ENCODE peak calls at places on chromosomes 12 and 14, in six cellular contexts. R is RWPE2, I is spleen, P is fibroblast of lung, K is ovary, A is choroid plexus epithelial cell. Y is an unnamed sample.

GRCh38 chr12:63103489-63104131 is 47.4 kb downstream of the AVPR1A start:
- DNase-seq in R (no peak), I (no peak), P (peak; percentile 31), K (no peak), A (peak; percentile 53), Y (peak; percentile 29)

GRCh38 chr14:96629082-96629481 is 126.9 kb downstream of the PAPOLA start:
- DNase-seq in R (no peak), I (peak; percentile 33), P (no peak), K (no peak), A (no peak), Y (no peak)

GRCh38 chr12:74111688-74112360 is 425.8 kb upstream of the ATXN7L3B start:
- DNase-seq in R (no peak), I (no peak), P (no peak), K (peak; percentile 43), A (peak; percentile 33), Y (no peak)

GRCh38 chr12:30484658-30485057 is 211.0 kb downstream of the IPO8 start:
- DNase-seq in R (no peak), I (no peak), P (no peak), K (no peak), A (no peak), Y (no peak)

GRCh38 chr14:56002876-56003625 is 115.2 kb upstream of the PELI2 start:
- DNase-seq in R (no peak), I (peak; percentile 74), P (no peak), K (no peak), A (no peak), Y (no peak)

GRCh38 chr12:107775093-107775721 is 703 bp downstream of the ASCL4 start:
- DNase-seq in R (peak; percentile 55), I (peak; percentile 76), P (no peak), K (no peak), A (peak; percentile 2), Y (no peak)

GRCh38 chr14:93884950-93885349 is 42.2 kb upstream of the FAM181A start:
- DNase-seq in R (no peak), I (no peak), P (no peak), K (no peak), A (no peak), Y (no peak)

GRCh38 chr12:68591716-68592437 is 18.8 kb upstream of the RAP1B start:
- DNase-seq in R (no peak), I (no peak), P (no peak), K (no peak), A (no peak), Y (no peak)

GRCh38 chr12:101351682-101352081 is 55.9 kb downstream of the ARL1 start:
- DNase-seq in R (no peak), I (no peak), P (no peak), K (no peak), A (no peak), Y (no peak)

GRCh38 chr12:67647547-67648305 is 819 bp upstream of the DYRK2 start:
- DNase-seq in R (peak; percentile 82), I (peak; percentile 90), P (peak; percentile 84), K (peak; percentile 81), A (peak; percentile 92), Y (peak; percentile 90)

GRCh38 chr12:57456145-57456700 is 1.1 kb downstream of the INHBE start:
- DNase-seq in R (no peak), I (peak; percentile 76), P (peak; percentile 37), K (no peak), A (peak; percentile 56), Y (peak; percentile 32)

GRCh38 chr12:414841-415240 is 13.4 kb downstream of the CCDC77 start:
- DNase-seq in R (no peak), I (no peak), P (no peak), K (no peak), A (no peak), Y (peak; percentile 8)

GRCh38 chr14:41380017-41380416 is 226.7 kb upstream of the LRFN5 start:
- DNase-seq in R (no peak), I (no peak), P (no peak), K (no peak), A (no peak), Y (no peak)

GRCh38 chr12:62805517-62805916 is 129.4 kb downstream of the PPM1H start:
- DNase-seq in R (no peak), I (no peak), P (no peak), K (no peak), A (no peak), Y (no peak)

GRCh38 chr14:102473559-102473958 is 36.0 kb downstream of the ANKRD9 start:
- DNase-seq in R (no peak), I (no peak), P (no peak), K (no peak), A (no peak), Y (no peak)

GRCh38 chr14:56805201-56805991 is 4.9 kb downstream of the OTX2 start:
- DNase-seq in R (no peak), I (no peak), P (no peak), K (no peak), A (no peak), Y (no peak)

GRCh38 chr12:127401005-127401404 is 866.0 kb upstream of the TMEM132C start:
- DNase-seq in R (no peak), I (no peak), P (peak; percentile 5), K (no peak), A (peak; percentile 32), Y (peak; percentile 57)

GRCh38 chr12:79858518-79858917 is 76.4 kb downstream of the PPP1R12A start:
- DNase-seq in R (no peak), I (no peak), P (no peak), K (no peak), A (peak; percentile 65), Y (peak; percentile 70)

GRCh38 chr12:113796086-113796827 is 169.9 kb downstream of the RBM19 start:
- DNase-seq in R (no peak), I (no peak), P (no peak), K (no peak), A (no peak), Y (no peak)

GRCh38 chr12:48924617-48925217 is 575 bp downstream of the FKBP11 start:
- DNase-seq in R (no peak), I (peak; percentile 92), P (peak; percentile 48), K (peak; percentile 70), A (peak; percentile 61), Y (peak; percentile 31)

GRCh38 chr12:75720807-75721206 is 209.4 kb upstream of the KRR1 start:
- DNase-seq in R (peak; percentile 68), I (no peak), P (no peak), K (no peak), A (no peak), Y (no peak)

GRCh38 chr12:79691299-79692248 is 810 bp upstream of the PAWR start:
- DNase-seq in R (no peak), I (no peak), P (peak; percentile 79), K (no peak), A (peak; percentile 89), Y (peak; percentile 89)

GRCh38 chr12:123822804-123823203 is 60.7 kb downstream of the DNAH10 start:
- DNase-seq in R (no peak), I (no peak), P (no peak), K (no peak), A (no peak), Y (no peak)

GRCh38 chr12:98084391-98084790 is 431.0 kb upstream of the TMPO start:
- DNase-seq in R (no peak), I (no peak), P (no peak), K (no peak), A (no peak), Y (no peak)

GRCh38 chr14:89000007-89000942 is 175.8 kb downstream of the TTC8 start:
- DNase-seq in R (peak; percentile 95), I (no peak), P (peak; percentile 96), K (no peak), A (peak; percentile 98), Y (peak; percentile 100)

GRCh38 chr14:102828201-102828600 is 51.0 kb downstream of the TRAF3 start:
- DNase-seq in R (no peak), I (no peak), P (no peak), K (no peak), A (no peak), Y (no peak)

GRCh38 chr12:118714051-118714460 is 267.3 kb upstream of the SRRM4 start:
- DNase-seq in R (no peak), I (no peak), P (no peak), K (no peak), A (no peak), Y (no peak)

GRCh38 chr14:35695647-35696046 is 113.4 kb downstream of the RALGAPA1 start:
- DNase-seq in R (no peak), I (no peak), P (no peak), K (no peak), A (peak; percentile 4), Y (no peak)

GRCh38 chr14:52918486-52918885 is 32.4 kb downstream of the FERMT2 start:
- DNase-seq in R (no peak), I (no peak), P (peak; percentile 49), K (no peak), A (peak; percentile 80), Y (peak; percentile 64)

GRCh38 chr14:103206023-103206481 is 82.8 kb downstream of the TNFAIP2 start:
- DNase-seq in R (peak; percentile 54), I (no peak), P (no peak), K (peak; percentile 76), A (no peak), Y (peak; percentile 74)

GRCh38 chr14:100785338-100785615 is 40.6 kb upstream of the MEG3 start:
- DNase-seq in R (peak; percentile 54), I (no peak), P (no peak), K (no peak), A (no peak), Y (no peak)

GRCh38 chr14:70013269-70013873 is 134.2 kb downstream of the SMOC1 start:
- DNase-seq in R (no peak), I (no peak), P (no peak), K (no peak), A (peak; percentile 66), Y (no peak)
- TF ChIP-seq CTCF in R (peak; percentile 67), I (peak; percentile 50), P (peak; percentile 47), K (no peak), A (peak; percentile 98), Y (peak; percentile 47)

DNA sequence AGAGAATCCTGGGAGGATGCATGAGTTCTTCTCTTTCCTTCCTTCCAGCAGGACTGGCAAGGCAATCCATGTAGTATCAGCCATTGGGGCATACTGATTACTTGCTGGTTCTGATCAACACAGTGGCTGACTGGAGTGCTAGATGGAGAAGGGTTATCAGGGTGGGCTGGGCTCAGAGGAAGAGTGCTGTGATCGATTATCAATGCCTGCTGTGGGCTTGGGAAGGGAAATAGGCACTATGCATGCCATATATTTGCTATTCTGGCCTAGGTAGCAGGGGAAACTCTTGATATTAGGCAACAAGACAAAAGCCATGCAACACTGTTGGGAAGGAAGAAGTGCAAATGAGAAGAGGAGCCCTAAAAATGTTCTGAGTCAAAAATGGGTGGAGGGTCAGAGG is 45.8 kb downstream of the HRK start:
- DNase-seq in R (no peak), I (no peak), P (no peak), K (no peak), A (no peak), Y (no peak)
- H3K4me3 ChIP-seq in R (no peak overlapping the region), I (no peak overlapping the region), P (no peak overlapping the region), K (no peak overlapping the region), A (no peak overlapping the region), Y (no peak overlapping the region)

GRCh38 chr12:13270817-13271216 is 74.3 kb downstream of the EMP1 start:
- DNase-seq in R (no peak), I (no peak), P (no peak), K (no peak), A (no peak), Y (no peak)
- TF ChIP-seq CTCF in R (no peak), I (no peak), P (no peak), K (no peak), A (no peak), Y (no peak)

DNA sequence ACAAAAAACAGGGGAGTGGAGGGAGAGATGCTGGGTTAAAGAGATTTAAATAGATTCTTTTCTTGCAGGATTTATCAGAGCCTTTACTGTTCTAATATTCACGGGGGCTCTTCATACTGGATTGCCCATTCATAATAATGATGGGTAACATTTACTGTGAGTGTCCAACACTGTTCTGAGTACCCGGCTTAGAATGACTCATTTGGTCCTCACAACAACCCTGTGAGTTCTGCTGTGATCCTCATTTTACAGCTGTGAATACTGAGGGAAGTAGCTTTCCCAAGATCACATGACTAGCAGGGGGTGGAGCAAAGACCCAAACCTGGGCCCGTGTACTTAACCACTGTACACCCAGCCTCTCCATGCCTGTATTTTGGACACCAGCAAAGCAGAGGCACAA is 113.4 kb downstream of the NT5DC3 start:
- DNase-seq in R (no peak), I (no peak), P (no peak), K (no peak), A (no peak), Y (no peak)
- H3K4me3 ChIP-seq in R (no peak overlapping the region), I (no peak overlapping the region), P (no peak overlapping the region), K (no peak overlapping the region), A (no peak overlapping the region), Y (no peak overlapping the region)